ENCODE peak calls at places on chromosomes 12 and 14, in seven cellular contexts. M is PC-9; F is CD8-positive, alpha-beta memory T cell; G is lower lobe of right lung; U is cardiac muscle cell; P is body of pancreas; Z is prostate gland. C is an unnamed sample. For H3K4me1, H3K27me3 and H3K36me3, the result is how much of the 10 kb centered on the place peaks cover.

GRCh38 chr12:90152897-90153624 is 444.4 kb upstream of the ATP2B1 start:
- DNase-seq in M (no peak), F (no peak), G (no peak), U (no peak), P (no peak), Z (no peak), C (no peak)

GRCh38 chr12:81329088-81329487 is 251.2 kb downstream of the ACSS3 start:
- DNase-seq in M (no peak), F (no peak), G (no peak), U (no peak), P (no peak), Z (no peak), C (peak)

GRCh38 chr12:88299567-88300101 is 157.5 kb downstream of the TMTC3 start:
- DNase-seq in M (peak), F (no peak), G (no peak), U (no peak), P (no peak), Z (no peak), C (no peak)

GRCh38 chr12:121133838-121134237 is 1.2 kb downstream of the P2RX7 start:
- DNase-seq in M (no peak), F (no peak), G (no peak), U (no peak), P (no peak), Z (no peak), C (no peak)

GRCh38 chr14:79496701-79497100 is 714.6 kb downstream of the DIO2 start:
- DNase-seq in M (no peak), F (no peak), G (no peak), U (no peak), P (no peak), Z (no peak), C (no peak)

GRCh38 chr14:103847954-103848719 is 762 bp upstream of the PPP1R13B start:
- DNase-seq in M (peak), F (peak), G (peak), U (peak), P (peak), Z (no peak), C (no peak)

GRCh38 chr14:101408077-101408831 is 153.0 kb upstream of the DIO3 start:
- DNase-seq in M (peak), F (no peak), G (no peak), U (no peak), P (no peak), Z (no peak), C (no peak)

GRCh38 chr12:32893458-32893857 is 3.1 kb downstream of the PKP2 start:
- DNase-seq in M (no peak), F (no peak), G (no peak), U (peak), P (no peak), Z (no peak), C (no peak)

GRCh38 chr12:95978351-95978750 is 17.8 kb downstream of the HAL start:
- DNase-seq in M (no peak), F (no peak), G (no peak), U (no peak), P (no peak), Z (no peak), C (no peak)

GRCh38 chr14:69535230-69535848 is 39.3 kb downstream of the CCDC177 start:
- DNase-seq in M (peak), F (no peak), G (no peak), U (peak), P (peak), Z (peak), C (peak)

GRCh38 chr14:100030441-100031153 is 34.6 kb upstream of the EVL start:
- DNase-seq in M (no peak), F (no peak), G (no peak), U (no peak), P (no peak), Z (no peak), C (no peak)

GRCh38 chr14:101598571-101599233 is 37.4 kb downstream of the DIO3 start:
- DNase-seq in M (peak), F (no peak), G (no peak), U (no peak), P (no peak), Z (no peak), C (no peak)

GRCh38 chr12:58530421-58531067 is 389.8 kb downstream of the LRIG3 start:
- DNase-seq in M (no peak), F (no peak), G (no peak), U (no peak), P (no peak), Z (no peak), C (no peak)

DNA sequence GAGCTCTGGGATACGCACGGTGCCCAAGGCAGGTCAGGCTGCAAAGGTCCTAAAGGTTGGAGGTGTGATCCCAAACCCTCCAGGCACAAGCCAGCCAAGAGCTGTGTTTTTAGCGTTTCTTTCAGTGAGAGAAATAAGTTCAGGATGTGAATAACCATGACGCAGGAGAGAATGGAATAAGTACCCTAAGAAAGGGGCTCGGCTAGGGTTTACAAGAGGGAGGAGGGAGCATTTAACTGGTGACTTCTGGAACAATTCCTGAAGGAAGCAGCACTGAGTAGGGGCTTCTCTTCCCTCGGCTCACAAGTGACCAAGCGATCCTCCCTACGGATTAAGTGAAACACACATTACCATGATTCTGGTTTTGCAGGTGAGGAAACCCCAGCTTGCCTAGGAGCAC is 29.4 kb downstream of the SSH1 start:
- DNase-seq in M (no peak), F (no peak), G (no peak), U (no peak), P (no peak), Z (no peak), C (no peak)
- H3K4me1 ChIP-seq in M (under half), F (under half), G (half or more), U (under half), P (under half), Z (under half), C (under half)

DNA sequence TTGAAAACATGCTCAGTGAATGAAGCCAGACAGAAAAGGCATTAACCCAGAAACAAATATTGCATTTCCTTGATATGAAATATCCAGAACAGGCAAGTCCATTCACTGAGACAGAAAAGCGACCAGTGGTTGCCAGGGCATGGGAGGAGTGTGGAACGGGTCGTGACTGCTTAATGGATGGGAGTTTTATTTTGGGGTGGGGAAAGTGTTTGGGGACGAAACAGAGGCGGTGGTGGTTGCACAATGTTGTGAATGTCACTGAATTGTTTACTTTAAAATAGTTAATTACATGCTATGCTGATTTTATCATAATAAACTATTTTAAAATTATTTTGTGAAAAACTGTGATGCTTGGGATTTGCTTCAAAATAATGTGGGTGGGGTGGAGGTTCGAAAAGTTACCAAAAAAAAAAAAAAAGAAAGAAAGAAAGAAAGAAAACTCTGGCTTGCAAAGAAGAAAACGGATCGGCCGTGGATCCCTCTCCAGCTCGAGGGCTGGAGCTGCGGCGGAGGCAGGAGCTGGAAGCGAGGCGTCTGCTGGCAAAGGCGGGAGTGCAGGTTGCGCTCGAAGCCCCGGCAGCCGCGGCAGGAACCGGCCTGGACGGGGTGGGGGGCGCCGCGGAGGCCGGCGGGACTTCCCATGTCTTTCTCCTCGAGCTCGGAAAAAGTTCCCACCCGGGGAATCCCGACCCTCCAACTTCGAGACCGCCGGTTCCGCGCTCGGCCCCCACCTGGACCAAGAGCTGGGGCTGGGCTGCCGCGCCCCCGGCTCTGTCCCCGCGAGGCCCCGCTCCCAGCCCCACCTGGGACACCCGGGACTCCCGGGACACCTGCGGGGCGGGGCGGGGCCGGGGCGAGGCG is 524 bp upstream of the P2RX2 start:
- DNase-seq in M (no peak), F (no peak), G (no peak), U (no peak), P (no peak), Z (no peak), C (no peak)
- H3K27me3 ChIP-seq in M (under half), F (under half), G (under half), U (half or more), P (under half), Z (under half), C (under half)

GRCh38 chr12:6640497-6640896 is 4.7 kb upstream of the LPAR5 start:
- DNase-seq in M (no peak), F (no peak), G (no peak), U (no peak), P (no peak), Z (no peak), C (no peak)

GRCh38 chr12:6638305-6638704 is 2.5 kb upstream of the LPAR5 start:
- DNase-seq in M (no peak), F (no peak), G (no peak), U (no peak), P (no peak), Z (no peak), C (no peak)

GRCh38 chr12:6641131-6641530 is 5.4 kb upstream of the LPAR5 start:
- DNase-seq in M (no peak), F (no peak), G (no peak), U (no peak), P (no peak), Z (no peak), C (no peak)

GRCh38 chr12:6635856-6636521 is at the start of gene LPAR5:
- DNase-seq in M (peak), F (peak), G (peak), U (no peak), P (no peak), Z (peak), C (no peak)

GRCh38 chr12:6639151-6639773 is 3.5 kb upstream of the LPAR5 start:
- DNase-seq in M (no peak), F (no peak), G (no peak), U (no peak), P (no peak), Z (no peak), C (no peak)
- H3K36me3 ChIP-seq in M (under half), F (under half), G (under half), U (under half), P (under half), Z (under half), C (under half)

GRCh38 chr12:100859063-100859627 is 64.6 kb downstream of the ANO4 start:
- DNase-seq in M (no peak), F (no peak), G (no peak), U (no peak), P (no peak), Z (no peak), C (no peak)

GRCh38 chr12:100860611-100861010 is 66.0 kb downstream of the ANO4 start:
- DNase-seq in M (no peak), F (no peak), G (no peak), U (no peak), P (no peak), Z (no peak), C (no peak)

GRCh38 chr12:100864366-100864765 is 69.8 kb downstream of the ANO4 start:
- DNase-seq in M (no peak), F (no peak), G (no peak), U (no peak), P (no peak), Z (no peak), C (no peak)

GRCh38 chr12:100858658-100859057 is 64.1 kb downstream of the ANO4 start:
- DNase-seq in M (no peak), F (no peak), G (no peak), U (no peak), P (no peak), Z (no peak), C (no peak)

DNA sequence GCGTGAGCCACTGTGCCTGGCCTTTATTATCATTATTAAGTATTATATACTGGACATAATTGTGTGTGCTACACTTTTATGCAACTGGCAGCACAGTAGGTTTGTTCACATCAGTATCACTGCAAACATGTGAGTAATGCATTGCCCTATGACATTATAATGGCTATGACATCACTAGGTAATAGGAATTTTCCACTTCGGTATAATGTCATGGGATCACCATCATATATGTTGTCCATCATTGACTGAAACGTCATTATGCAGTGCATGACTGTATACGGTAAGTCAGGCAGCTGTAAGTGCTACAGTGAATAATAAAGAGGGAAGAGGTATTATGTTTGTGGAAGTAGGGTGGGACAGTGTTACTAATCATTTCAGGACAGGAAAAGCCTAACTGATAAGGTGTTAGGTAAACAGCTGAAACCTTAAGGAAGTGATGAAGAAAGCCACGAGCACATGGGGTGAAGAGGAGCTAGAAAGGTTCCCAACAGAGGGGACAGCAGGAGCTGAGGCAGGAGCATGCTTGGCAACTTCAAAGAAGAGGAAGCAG is 68.1 kb downstream of the ANO4 start:
- DNase-seq in M (no peak), F (no peak), G (no peak), U (no peak), P (no peak), Z (no peak), C (no peak)
- H3K4me1 ChIP-seq in M (under half), F (under half), G (under half), U (under half), P (under half), Z (under half), C (under half)

DNA sequence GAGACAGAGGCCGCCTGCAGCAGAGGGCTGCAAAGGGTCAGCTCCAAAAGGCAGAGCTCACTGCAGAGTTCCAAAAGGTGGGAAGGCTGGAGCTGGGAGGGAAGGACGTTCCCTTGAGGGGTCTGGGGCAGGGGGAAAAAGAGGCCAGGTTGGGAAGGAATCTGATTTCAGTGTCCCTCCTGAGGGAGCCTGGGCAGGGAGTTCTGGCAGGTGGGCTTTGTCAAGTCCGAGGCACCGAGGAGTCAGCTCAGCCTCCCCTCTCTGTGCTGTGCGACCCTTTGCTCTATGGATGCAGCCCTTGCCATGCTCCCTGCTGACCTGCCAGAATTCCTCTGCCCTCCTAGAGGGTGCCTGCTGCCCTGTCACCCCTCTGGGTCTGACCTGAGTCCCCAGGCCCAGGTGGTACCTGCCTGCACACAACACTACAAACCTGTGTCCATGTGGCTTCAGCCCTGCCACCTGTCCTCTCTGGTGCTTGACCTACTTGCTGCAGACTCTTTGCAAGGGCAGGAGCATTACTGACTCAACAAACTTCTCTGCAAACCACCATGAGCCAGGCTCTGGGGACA is 63.6 kb downstream of the PRMT8 start:
- DNase-seq in M (no peak), F (no peak), G (no peak), U (no peak), P (no peak), Z (no peak), C (no peak)
- H3K27me3 ChIP-seq in M (half or more), F (under half), G (under half), U (under half), P (under half), Z (under half), C (under half)

C was measured in iPS DF 6.9.